ENCODE peak calls at places on chromosomes 12 and 14, in ten cellular contexts. One of them, this sample, is unnamed.

GRCh38 chr12:1939745-1940607 is 21.5 kb upstream of the CACNA2D4 start:
- DNase-seq in OCI-LY7: peak; percentile 80
- DNase-seq in lung: peak; percentile 89
- DNase-seq in PC-3: peak; percentile 81
- DNase-seq in hepatocyte: peak; percentile 88
- DNase-seq in keratinocyte: peak; percentile 25
- DNase-seq in prostate gland: peak; percentile 81
- DNase-seq in tibial nerve: peak; percentile 86
- DNase-seq in heart left ventricle: peak; percentile 86
- DNase-seq in left ventricle myocardium inferior: peak; percentile 86
- DNase-seq in this sample: peak; percentile 64

GRCh38 chr12:14563051-14563450 is 4.6 kb downstream of the PLBD1 start:
- DNase-seq in OCI-LY7: no peak
- DNase-seq in lung: no peak
- DNase-seq in PC-3: no peak
- DNase-seq in hepatocyte: no peak
- DNase-seq in keratinocyte: no peak
- DNase-seq in prostate gland: no peak
- DNase-seq in tibial nerve: no peak
- DNase-seq in heart left ventricle: no peak
- DNase-seq in left ventricle myocardium inferior: no peak
- DNase-seq in this sample: no peak

GRCh38 chr14:68143341-68143807 is 323.8 kb downstream of the RAD51B start:
- DNase-seq in OCI-LY7: no peak
- DNase-seq in lung: peak; percentile 58
- DNase-seq in PC-3: peak; percentile 28
- DNase-seq in hepatocyte: peak; percentile 27
- DNase-seq in keratinocyte: no peak
- DNase-seq in prostate gland: peak; percentile 47
- DNase-seq in tibial nerve: peak; percentile 40
- DNase-seq in heart left ventricle: peak; percentile 80
- DNase-seq in left ventricle myocardium inferior: peak; percentile 80
- DNase-seq in this sample: no peak

GRCh38 chr14:43937001-43937400 is 570.1 kb downstream of the FSCB start:
- DNase-seq in OCI-LY7: no peak
- DNase-seq in lung: no peak
- DNase-seq in PC-3: no peak
- DNase-seq in hepatocyte: no peak
- DNase-seq in keratinocyte: no peak
- DNase-seq in prostate gland: no peak
- DNase-seq in tibial nerve: no peak
- DNase-seq in heart left ventricle: no peak
- DNase-seq in left ventricle myocardium inferior: no peak
- DNase-seq in this sample: no peak

GRCh38 chr12:9763025-9763424 is 2.3 kb upstream of the CD69 start:
- DNase-seq in OCI-LY7: no peak
- DNase-seq in lung: no peak
- DNase-seq in PC-3: no peak
- DNase-seq in hepatocyte: no peak
- DNase-seq in keratinocyte: no peak
- DNase-seq in prostate gland: no peak
- DNase-seq in tibial nerve: no peak
- DNase-seq in heart left ventricle: no peak
- DNase-seq in left ventricle myocardium inferior: no peak
- DNase-seq in this sample: no peak

GRCh38 chr14:69651653-69652052 is 40.3 kb downstream of the SUSD6 start:
- DNase-seq in OCI-LY7: no peak
- DNase-seq in lung: no peak
- DNase-seq in PC-3: no peak
- DNase-seq in hepatocyte: peak; percentile 63
- DNase-seq in keratinocyte: no peak
- DNase-seq in prostate gland: no peak
- DNase-seq in tibial nerve: no peak
- DNase-seq in heart left ventricle: no peak
- DNase-seq in left ventricle myocardium inferior: no peak
- DNase-seq in this sample: no peak

GRCh38 chr14:72341686-72342085 is 409.5 kb downstream of the RGS6 start:
- DNase-seq in OCI-LY7: no peak
- DNase-seq in lung: no peak
- DNase-seq in PC-3: no peak
- DNase-seq in hepatocyte: no peak
- DNase-seq in keratinocyte: no peak
- DNase-seq in prostate gland: no peak
- DNase-seq in tibial nerve: no peak
- DNase-seq in heart left ventricle: no peak
- DNase-seq in left ventricle myocardium inferior: no peak
- DNase-seq in this sample: no peak

GRCh38 chr12:70759161-70759918 is 122.1 kb upstream of the PTPRB start:
- DNase-seq in OCI-LY7: no peak
- DNase-seq in lung: no peak
- DNase-seq in PC-3: peak; percentile 37
- DNase-seq in hepatocyte: no peak
- DNase-seq in keratinocyte: no peak
- DNase-seq in prostate gland: no peak
- DNase-seq in tibial nerve: no peak
- DNase-seq in heart left ventricle: no peak
- DNase-seq in left ventricle myocardium inferior: no peak
- DNase-seq in this sample: no peak

GRCh38 chr12:29270446-29270845 is 110.5 kb downstream of the ERGIC2 start:
- DNase-seq in OCI-LY7: no peak
- DNase-seq in lung: no peak
- DNase-seq in PC-3: peak; percentile 53
- DNase-seq in hepatocyte: no peak
- DNase-seq in keratinocyte: no peak
- DNase-seq in prostate gland: no peak
- DNase-seq in tibial nerve: no peak
- DNase-seq in heart left ventricle: no peak
- DNase-seq in left ventricle myocardium inferior: no peak
- DNase-seq in this sample: peak; percentile 1

GRCh38 chr12:29275834-29276233 is 105.1 kb downstream of the ERGIC2 start:
- DNase-seq in OCI-LY7: no peak
- DNase-seq in lung: no peak
- DNase-seq in PC-3: no peak
- DNase-seq in hepatocyte: no peak
- DNase-seq in keratinocyte: no peak
- DNase-seq in prostate gland: no peak
- DNase-seq in tibial nerve: no peak
- DNase-seq in heart left ventricle: no peak
- DNase-seq in left ventricle myocardium inferior: no peak
- DNase-seq in this sample: no peak

GRCh38 chr12:29264424-29264823 is 115.3 kb downstream of the FAR2 start:
- DNase-seq in OCI-LY7: no peak
- DNase-seq in lung: no peak
- DNase-seq in PC-3: no peak
- DNase-seq in hepatocyte: no peak
- DNase-seq in keratinocyte: no peak
- DNase-seq in prostate gland: no peak
- DNase-seq in tibial nerve: no peak
- DNase-seq in heart left ventricle: no peak
- DNase-seq in left ventricle myocardium inferior: no peak
- DNase-seq in this sample: no peak

GRCh38 chr12:29273178-29273843 is 107.7 kb downstream of the ERGIC2 start:
- DNase-seq in OCI-LY7: no peak
- DNase-seq in lung: no peak
- DNase-seq in PC-3: no peak
- DNase-seq in hepatocyte: no peak
- DNase-seq in keratinocyte: no peak
- DNase-seq in prostate gland: no peak
- DNase-seq in tibial nerve: no peak
- DNase-seq in heart left ventricle: no peak
- DNase-seq in left ventricle myocardium inferior: no peak
- DNase-seq in this sample: no peak

GRCh38 chr12:29270001-29270400 is 111.0 kb downstream of the ERGIC2 start:
- DNase-seq in OCI-LY7: no peak
- DNase-seq in lung: no peak
- DNase-seq in PC-3: no peak
- DNase-seq in hepatocyte: no peak
- DNase-seq in keratinocyte: no peak
- DNase-seq in prostate gland: no peak
- DNase-seq in tibial nerve: no peak
- DNase-seq in heart left ventricle: no peak
- DNase-seq in left ventricle myocardium inferior: no peak
- DNase-seq in this sample: no peak
- H3K27ac ChIP-seq in OCI-LY7: no peak overlapping the region
- H3K27ac ChIP-seq in lung: no peak overlapping the region
- H3K27ac ChIP-seq in PC-3: no peak overlapping the region
- H3K27ac ChIP-seq in hepatocyte: no peak overlapping the region
- H3K27ac ChIP-seq in keratinocyte: no peak overlapping the region
- H3K27ac ChIP-seq in prostate gland: no peak overlapping the region
- H3K27ac ChIP-seq in tibial nerve: no peak overlapping the region
- H3K27ac ChIP-seq in heart left ventricle: no peak overlapping the region
- H3K27ac ChIP-seq in left ventricle myocardium inferior: no peak overlapping the region
- H3K27ac ChIP-seq in this sample: no peak overlapping the region

GRCh38 chr12:128261757-128262156 is 5.2 kb upstream of the TMEM132C start:
- DNase-seq in OCI-LY7: no peak
- DNase-seq in lung: no peak
- DNase-seq in PC-3: no peak
- DNase-seq in hepatocyte: no peak
- DNase-seq in keratinocyte: no peak
- DNase-seq in prostate gland: no peak
- DNase-seq in tibial nerve: no peak
- DNase-seq in heart left ventricle: no peak
- DNase-seq in left ventricle myocardium inferior: no peak
- DNase-seq in this sample: no peak

GRCh38 chr12:128265566-128265965 is 1.4 kb upstream of the TMEM132C start:
- DNase-seq in OCI-LY7: no peak
- DNase-seq in lung: no peak
- DNase-seq in PC-3: no peak
- DNase-seq in hepatocyte: no peak
- DNase-seq in keratinocyte: no peak
- DNase-seq in prostate gland: no peak
- DNase-seq in tibial nerve: no peak
- DNase-seq in heart left ventricle: no peak
- DNase-seq in left ventricle myocardium inferior: no peak
- DNase-seq in this sample: no peak

GRCh38 chr12:128258866-128259555 is 8.0 kb upstream of the TMEM132C start:
- DNase-seq in OCI-LY7: no peak
- DNase-seq in lung: no peak
- DNase-seq in PC-3: peak; percentile 19
- DNase-seq in hepatocyte: peak; percentile 31
- DNase-seq in keratinocyte: no peak
- DNase-seq in prostate gland: no peak
- DNase-seq in tibial nerve: no peak
- DNase-seq in heart left ventricle: no peak
- DNase-seq in left ventricle myocardium inferior: no peak
- DNase-seq in this sample: no peak

GRCh38 chr12:128259556-128260070 is 7.4 kb upstream of the TMEM132C start:
- DNase-seq in OCI-LY7: peak; percentile 33
- DNase-seq in lung: no peak
- DNase-seq in PC-3: peak; percentile 47
- DNase-seq in hepatocyte: peak; percentile 70
- DNase-seq in keratinocyte: no peak
- DNase-seq in prostate gland: no peak
- DNase-seq in tibial nerve: no peak
- DNase-seq in heart left ventricle: no peak
- DNase-seq in left ventricle myocardium inferior: no peak
- DNase-seq in this sample: no peak
- TF ChIP-seq CTCF in OCI-LY7: peak; percentile 90
- TF ChIP-seq CTCF in lung: no peak
- TF ChIP-seq CTCF in PC-3: peak; percentile 88
- TF ChIP-seq CTCF in hepatocyte: peak; percentile 93
- TF ChIP-seq CTCF in keratinocyte: peak; percentile 42
- TF ChIP-seq CTCF in prostate gland: peak; percentile 49
- TF ChIP-seq CTCF in tibial nerve: peak; percentile 42
- TF ChIP-seq CTCF in heart left ventricle: peak; percentile 71
- TF ChIP-seq CTCF in left ventricle myocardium inferior: peak; percentile 75
- TF ChIP-seq CTCF in this sample: no peak

DNA sequence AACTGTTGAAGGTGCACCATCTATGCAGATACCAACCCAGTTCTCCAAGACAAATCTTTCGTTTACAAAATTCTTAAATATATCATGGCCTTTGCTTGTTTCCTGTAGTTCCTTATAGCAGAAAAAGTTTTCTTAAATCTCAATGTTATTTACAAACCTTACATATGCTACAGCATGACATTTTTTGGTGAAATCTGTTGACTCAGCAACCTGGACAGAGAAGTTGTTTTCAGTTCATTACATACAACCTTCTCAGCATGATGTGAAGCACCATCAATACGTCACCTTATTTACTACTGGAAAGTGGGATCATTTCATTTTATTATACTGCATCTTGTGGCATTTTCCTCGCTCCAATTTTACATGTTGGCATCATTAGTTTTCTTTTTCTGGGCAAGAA is 231.9 kb downstream of the SLC16A7 start:
- DNase-seq in OCI-LY7: no peak
- DNase-seq in lung: no peak
- DNase-seq in PC-3: no peak
- DNase-seq in hepatocyte: no peak
- DNase-seq in keratinocyte: no peak
- DNase-seq in prostate gland: no peak
- DNase-seq in tibial nerve: no peak
- DNase-seq in heart left ventricle: no peak
- DNase-seq in left ventricle myocardium inferior: no peak
- DNase-seq in this sample: no peak
- H3K27ac ChIP-seq in OCI-LY7: no peak overlapping the region
- H3K27ac ChIP-seq in lung: no peak overlapping the region
- H3K27ac ChIP-seq in PC-3: no peak overlapping the region
- H3K27ac ChIP-seq in hepatocyte: no peak overlapping the region
- H3K27ac ChIP-seq in keratinocyte: no peak overlapping the region
- H3K27ac ChIP-seq in prostate gland: no peak overlapping the region
- H3K27ac ChIP-seq in tibial nerve: no peak overlapping the region
- H3K27ac ChIP-seq in heart left ventricle: no peak overlapping the region
- H3K27ac ChIP-seq in left ventricle myocardium inferior: no peak overlapping the region
- H3K27ac ChIP-seq in this sample: no peak overlapping the region

GRCh38 chr14:33477752-33478151 is 473.1 kb downstream of the EGLN3 start:
- DNase-seq in OCI-LY7: no peak
- DNase-seq in lung: no peak
- DNase-seq in PC-3: no peak
- DNase-seq in hepatocyte: no peak
- DNase-seq in keratinocyte: no peak
- DNase-seq in prostate gland: no peak
- DNase-seq in tibial nerve: no peak
- DNase-seq in heart left ventricle: no peak
- DNase-seq in left ventricle myocardium inferior: no peak
- DNase-seq in this sample: no peak

GRCh38 chr14:33480589-33481184 is 470.2 kb downstream of the EGLN3 start:
- DNase-seq in OCI-LY7: no peak
- DNase-seq in lung: no peak
- DNase-seq in PC-3: no peak
- DNase-seq in hepatocyte: no peak
- DNase-seq in keratinocyte: no peak
- DNase-seq in prostate gland: no peak
- DNase-seq in tibial nerve: no peak
- DNase-seq in heart left ventricle: no peak
- DNase-seq in left ventricle myocardium inferior: no peak
- DNase-seq in this sample: no peak

GRCh38 chr14:33469898-33470297 is 481.0 kb downstream of the EGLN3 start:
- DNase-seq in OCI-LY7: no peak
- DNase-seq in lung: no peak
- DNase-seq in PC-3: no peak
- DNase-seq in hepatocyte: no peak
- DNase-seq in keratinocyte: no peak
- DNase-seq in prostate gland: no peak
- DNase-seq in tibial nerve: no peak
- DNase-seq in heart left ventricle: no peak
- DNase-seq in left ventricle myocardium inferior: no peak
- DNase-seq in this sample: no peak

DNA sequence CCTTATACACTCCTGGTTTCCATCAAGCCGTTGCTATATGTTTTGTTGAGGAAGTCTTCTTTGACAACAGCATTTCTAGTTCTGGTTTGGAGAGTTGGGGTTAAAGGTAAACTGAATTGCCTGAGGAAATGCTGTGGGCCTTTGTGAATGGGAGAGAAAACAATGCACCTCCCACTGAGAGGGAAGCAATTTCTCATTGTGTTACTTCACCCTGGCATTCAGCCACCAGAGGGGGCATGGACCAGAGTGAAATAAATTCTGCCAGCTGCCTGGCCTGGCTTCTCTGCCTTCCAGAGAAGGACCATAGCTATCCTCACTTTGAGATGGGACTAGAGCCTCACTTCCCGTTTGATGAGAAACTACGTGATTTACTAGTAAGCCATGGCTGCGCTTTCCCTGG is 475.3 kb downstream of the EGLN3 start:
- DNase-seq in OCI-LY7: peak; percentile 11
- DNase-seq in lung: no peak
- DNase-seq in PC-3: peak; percentile 77
- DNase-seq in hepatocyte: peak; percentile 44
- DNase-seq in keratinocyte: no peak
- DNase-seq in prostate gland: no peak
- DNase-seq in tibial nerve: no peak
- DNase-seq in heart left ventricle: no peak
- DNase-seq in left ventricle myocardium inferior: no peak
- DNase-seq in this sample: peak; percentile 23
- TF ChIP-seq CTCF in OCI-LY7: peak; percentile 67
- TF ChIP-seq CTCF in lung: no peak
- TF ChIP-seq CTCF in PC-3: peak; percentile 61
- TF ChIP-seq CTCF in hepatocyte: peak; percentile 41
- TF ChIP-seq CTCF in keratinocyte: peak; percentile 65
- TF ChIP-seq CTCF in prostate gland: peak; percentile 26
- TF ChIP-seq CTCF in tibial nerve: no peak
- TF ChIP-seq CTCF in heart left ventricle: no peak
- TF ChIP-seq CTCF in left ventricle myocardium inferior: peak; percentile 40
- TF ChIP-seq CTCF in this sample: no peak